ENCODE peak calls at places on chromosomes 11 and 22, in five cellular contexts. H is kidney tubule cell; J is activated CD4-positive, alpha-beta T cell treated with anti-CD3 and anti-CD28 coated beads, Interleukin-2, amount 50 U/mL, for 1 hour; B is Right ventricle myocardium superior; R is astrocyte of the cerebellum. T is an unnamed sample.

GRCh38 chr11:106468531-106468930 is 391.1 kb downstream of the AASDHPPT start:
- DNase-seq in H (no peak), J (no peak), B (no peak), R (no peak), T (no peak)

GRCh38 chr22:17949926-17950473 is 74.4 kb downstream of the MICAL3 start:
- DNase-seq in H (peak; percentile 76), J (no peak), B (no peak), R (no peak), T (no peak)

GRCh38 chr11:61092280-61092766 is 10.0 kb upstream of the CD5 start:
- DNase-seq in H (no peak), J (peak; percentile 50), B (no peak), R (no peak), T (no peak)

GRCh38 chr11:65791719-65792213 is 4.9 kb downstream of the OVOL1 start:
- DNase-seq in H (peak; percentile 31), J (peak; percentile 29), B (no peak), R (no peak), T (peak; percentile 57)

GRCh38 chr11:74534216-74534615 is 40.7 kb upstream of the LIPT2 start:
- DNase-seq in H (no peak), J (no peak), B (no peak), R (no peak), T (no peak)

GRCh38 chr22:23574371-23574811 is 5.7 kb downstream of the IGLL1 start:
- DNase-seq in H (no peak), J (no peak), B (no peak), R (no peak), T (no peak)

GRCh38 chr22:41535244-41535643 is 9.0 kb downstream of the POLR3H start:
- DNase-seq in H (peak; percentile 29), J (no peak), B (no peak), R (no peak), T (no peak)

GRCh38 chr11:6703247-6704063 is 20.3 kb upstream of the MRPL17 start:
- DNase-seq in H (peak; percentile 59), J (peak; percentile 25), B (peak; percentile 48), R (no peak), T (peak; percentile 86)

GRCh38 chr11:62839050-62840015 is at the start of gene WDR74:
- DNase-seq in H (peak; percentile 91), J (peak; percentile 91), B (peak; percentile 97), R (peak; percentile 83), T (peak; percentile 95)

T was measured in epithelial cell of esophagus.